ENCODE peak calls at places on chromosome X, in four cellular contexts. Q is fibroblast of mammary gland, A is putamen, L is mesenchymal stem cell. P is an unnamed sample.

GRCh38 chrX:13605611-13606010 is 36.2 kb downstream of the EGFL6 start:
- DNase-seq in Q (no peak), A (no peak), L (no peak), P (no peak)

GRCh38 chrX:46967547-46967946 is 55.3 kb downstream of the JADE3 start:
- DNase-seq in Q (no peak), A (no peak), L (no peak), P (no peak)

GRCh38 chrX:123282241-123282640 is 98.2 kb downstream of the GRIA3 start:
- DNase-seq in Q (no peak), A (no peak), L (no peak), P (no peak)

GRCh38 chrX:149074429-149074828 is 430.7 kb downstream of the IDS start:
- DNase-seq in Q (peak), A (no peak), L (peak), P (peak)

GRCh38 chrX:118220509-118220908 is 103.9 kb upstream of the KLHL13 start:
- DNase-seq in Q (no peak), A (no peak), L (no peak), P (no peak)

GRCh38 chrX:39309018-39309620 is 507.9 kb downstream of the MID1IP1 start:
- DNase-seq in Q (peak), A (no peak), L (peak), P (peak)

GRCh38 chrX:9644335-9644734 is 121.3 kb downstream of the GPR143 start:
- DNase-seq in Q (no peak), A (no peak), L (no peak), P (no peak)

GRCh38 chrX:118117069-118117405 is 427 bp upstream of the KLHL13 start:
- DNase-seq in Q (no peak), A (no peak), L (no peak), P (no peak)

GRCh38 chrX:55161581-55161980 is 58.6 kb upstream of the PAGE5 start:
- DNase-seq in Q (peak), A (no peak), L (no peak), P (no peak)

GRCh38 chrX:150683536-150684146 is 9.6 kb upstream of the MTMR1 start:
- DNase-seq in Q (peak), A (no peak), L (peak), P (peak)

GRCh38 chrX:49291615-49292337 is 11.7 kb upstream of the GAGE10 start:
- DNase-seq in Q (peak), A (no peak), L (peak), P (peak)

GRCh38 chrX:39688576-39689373 is 409.0 kb downstream of the BCOR start:
- DNase-seq in Q (no peak), A (peak), L (peak), P (peak)

GRCh38 chrX:3712080-3712869 is 1.2 kb downstream of the PRKX start:
- DNase-seq in Q (peak), A (no peak), L (peak), P (peak)

GRCh38 chrX:123731258-123731986 is 1.4 kb downstream of the THOC2 start:
- DNase-seq in Q (peak), A (peak), L (peak), P (peak)

GRCh38 chrX:67619253-67619652 is 75.4 kb downstream of the AR start:
- DNase-seq in Q (peak), A (no peak), L (peak), P (peak)

GRCh38 chrX:18973527-18974192 is 10.3 kb downstream of the PHKA2 start:
- DNase-seq in Q (no peak), A (peak), L (no peak), P (no peak)

GRCh38 chrX:42776195-42776594 is 1.8 kb downstream of the PPP1R2C start:
- DNase-seq in Q (peak), A (no peak), L (no peak), P (peak)

GRCh38 chrX:49166914-49167739 is 4.6 kb downstream of the MAGIX start:
- DNase-seq in Q (peak), A (no peak), L (peak), P (peak)